ENCODE peak calls at places on chromosomes 6 and 20, in four cellular contexts. M, O, H and W are unnamed samples. For H3K36me3 and H3K4me1, the result is how much of the 10 kb centered on the place peaks cover.

GRCh38 chr6:81865712-81866111 is 113.2 kb upstream of the TENT5A start:
- DNase-seq in O (no peak), M (peak), H (peak), W (no peak)

GRCh38 chr6:139983555-139984276 is 609.3 kb upstream of the CITED2 start:
- DNase-seq in M (peak), O (no peak), H (no peak), W (no peak)

GRCh38 chr6:50278663-50279062 is 228.9 kb upstream of the DEFB112 start:
- DNase-seq in H (no peak), M (no peak), O (no peak), W (no peak)

GRCh38 chr6:159809149-159809548 is 9.1 kb downstream of the PNLDC1 start:
- DNase-seq in M (no peak), H (no peak), O (no peak), W (no peak)

GRCh38 chr6:26251354-26252081 is 113.5 kb upstream of the BTN3A2 start:
- DNase-seq in M (peak), H (peak), O (peak), W (peak)

GRCh38 chr6:64357430-64357829 is 721.8 kb downstream of the PHF3 start:
- DNase-seq in M (no peak), O (no peak), H (no peak), W (no peak)

GRCh38 chr20:57760698-57761412 is 51.0 kb upstream of the PMEPA1 start:
- DNase-seq in H (no peak), M (no peak), O (no peak), W (no peak)

GRCh38 chr6:28354688-28355554 is 5.2 kb downstream of the ZKSCAN3 start:
- DNase-seq in M (no peak), O (no peak), H (no peak), W (no peak)

GRCh38 chr6:111565316-111566221 is 40.1 kb downstream of the TRAF3IP2 start:
- DNase-seq in H (no peak), M (no peak), O (no peak), W (no peak)

GRCh38 chr6:156881687-156882629 is 104.8 kb downstream of the ARID1B start:
- DNase-seq in H (no peak), M (no peak), O (no peak), W (no peak)

GRCh38 chr20:48605364-48606116 is 222.3 kb downstream of the PREX1 start:
- DNase-seq in H (no peak), M (no peak), O (no peak), W (no peak)

GRCh38 chr6:122248001-122248669 is 151.3 kb upstream of the HSF2 start:
- DNase-seq in O (no peak), M (no peak), H (no peak), W (no peak)

GRCh38 chr6:74585779-74586178 is 620.1 kb downstream of the COL12A1 start:
- DNase-seq in M (peak), H (no peak), O (no peak), W (no peak)

GRCh38 chr6:116111552-116112528 is 11.2 kb downstream of the NT5DC1 start:
- DNase-seq in H (no peak), O (no peak), M (peak), W (peak)

GRCh38 chr6:15243994-15244604 is 1.8 kb upstream of the JARID2 start:
- DNase-seq in M (peak), O (no peak), H (no peak), W (peak)

GRCh38 chr6:36616888-36617521 is 22.8 kb downstream of the SRSF3 start:
- DNase-seq in O (no peak), H (peak), M (no peak), W (peak)

GRCh38 chr6:108588586-108588985 is 27.9 kb downstream of the FOXO3 start:
- DNase-seq in M (peak), H (peak), O (no peak), W (peak)

GRCh38 chr6:97669191-97669651 is 386.2 kb upstream of the MMS22L start:
- DNase-seq in O (peak), H (peak), M (peak), W (no peak)

GRCh38 chr6:162389353-162390085 is 338.0 kb downstream of the PRKN start:
- DNase-seq in O (no peak), M (no peak), H (no peak), W (no peak)

DNA sequence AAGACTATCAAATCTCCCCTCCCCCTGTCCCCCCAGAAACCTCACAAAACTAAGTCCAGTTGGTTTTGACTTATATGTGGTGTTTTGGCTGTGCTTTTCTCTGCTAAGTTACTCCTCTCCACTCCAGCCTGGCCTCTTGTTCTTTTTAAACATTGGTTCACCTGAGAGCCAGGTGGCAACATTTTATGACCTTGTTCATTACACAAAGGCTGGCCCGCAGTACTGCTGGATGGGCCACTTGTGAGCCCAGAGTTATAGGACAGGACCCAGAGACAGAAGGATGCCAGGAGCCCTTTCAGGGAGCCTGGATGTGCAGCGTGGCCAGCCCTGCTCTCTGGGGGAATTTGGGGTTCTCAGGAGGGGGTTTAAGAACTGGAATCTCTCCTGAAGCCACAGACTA is 90.0 kb downstream of the RAMACL start:
- DNase-seq in H (no peak), M (no peak), O (no peak), W (no peak)
- H3K36me3 ChIP-seq in H (under half), M (under half), O (under half), W (under half)

GRCh38 chr6:43489277-43490072 is 12.1 kb downstream of the TJAP1 start:
- DNase-seq in O (no peak), H (no peak), M (no peak), W (no peak)
- H3K4me1 ChIP-seq in O (under half), H (under half), M (under half), W (under half)

GRCh38 chr6:152312434-152312833 is 324.7 kb downstream of the SYNE1 start:
- DNase-seq in O (no peak), M (no peak), H (no peak), W (no peak)

GRCh38 chr6:152314483-152314832 is 322.7 kb downstream of the SYNE1 start:
- DNase-seq in M (no peak), H (no peak), O (no peak), W (no peak)

GRCh38 chr6:152318278-152318677 is 318.9 kb downstream of the SYNE1 start:
- DNase-seq in M (peak), O (no peak), H (no peak), W (no peak)

GRCh38 chr6:152313542-152314482 is 323.4 kb downstream of the SYNE1 start:
- DNase-seq in H (peak), O (no peak), M (peak), W (no peak)

GRCh38 chr6:152316024-152316423 is 321.1 kb downstream of the SYNE1 start:
- DNase-seq in O (no peak), H (peak), M (peak), W (no peak)
- H3K27ac ChIP-seq in O (no peak), H (peak), M (no peak), W (no peak)

GRCh38 chr20:41177636-41178035 is 40.3 kb downstream of the PLCG1 start:
- DNase-seq in M (peak), O (no peak), H (peak), W (no peak)

GRCh38 chr20:41180599-41181333 is 43.4 kb downstream of the PLCG1 start:
- DNase-seq in O (no peak), M (no peak), H (no peak), W (no peak)

GRCh38 chr20:41178495-41178894 is 41.2 kb downstream of the PLCG1 start:
- DNase-seq in O (no peak), H (no peak), M (no peak), W (no peak)

GRCh38 chr20:41179961-41180360 is 42.6 kb downstream of the PLCG1 start:
- DNase-seq in O (no peak), M (no peak), H (no peak), W (no peak)

GRCh38 chr20:41178904-41179432 is 41.6 kb downstream of the PLCG1 start:
- DNase-seq in H (no peak), M (peak), O (no peak), W (no peak)
- H3K36me3 ChIP-seq in H (under half), M (under half), O (under half), W (under half)